ENCODE peak calls at places on chromosomes 1 and 21, in five cellular contexts. One of them, this sample, is unnamed.

GRCh38 chr1:68973459-68974244 is 476.8 kb upstream of the DEPDC1 start:
- DNase-seq in body of pancreas: no peak
- DNase-seq in stomach: no peak
- DNase-seq in breast epithelium: no peak
- DNase-seq in IMR-90: peak; percentile 44
- DNase-seq in this sample: no peak

GRCh38 chr1:64962447-64962846 is 3.9 kb downstream of the JAK1 start:
- DNase-seq in body of pancreas: no peak
- DNase-seq in stomach: no peak
- DNase-seq in breast epithelium: no peak
- DNase-seq in IMR-90: no peak
- DNase-seq in this sample: no peak

GRCh38 chr1:180299486-180300246 is 69.6 kb downstream of the LHX4 start:
- DNase-seq in body of pancreas: no peak
- DNase-seq in stomach: no peak
- DNase-seq in breast epithelium: no peak
- DNase-seq in IMR-90: no peak
- DNase-seq in this sample: no peak

GRCh38 chr1:65963161-65963888 is 170.6 kb downstream of the PDE4B start:
- DNase-seq in body of pancreas: no peak
- DNase-seq in stomach: no peak
- DNase-seq in breast epithelium: no peak
- DNase-seq in IMR-90: no peak
- DNase-seq in this sample: no peak

GRCh38 chr1:35715568-35716002 is 3.1 kb downstream of the C1orf216 start:
- DNase-seq in body of pancreas: peak; percentile 65
- DNase-seq in stomach: peak; percentile 75
- DNase-seq in breast epithelium: peak; percentile 65
- DNase-seq in IMR-90: peak; percentile 69
- DNase-seq in this sample: peak; percentile 60

GRCh38 chr1:201019321-201019977 is 4.1 kb downstream of the KIF21B start:
- DNase-seq in body of pancreas: peak; percentile 69
- DNase-seq in stomach: peak; percentile 75
- DNase-seq in breast epithelium: no peak
- DNase-seq in IMR-90: no peak
- DNase-seq in this sample: no peak

GRCh38 chr1:225607355-225607754 is 45.6 kb downstream of the ENAH start:
- DNase-seq in body of pancreas: no peak
- DNase-seq in stomach: no peak
- DNase-seq in breast epithelium: no peak
- DNase-seq in IMR-90: no peak
- DNase-seq in this sample: no peak

GRCh38 chr1:203166192-203166940 is 9.3 kb downstream of the MYBPH start:
- DNase-seq in body of pancreas: peak; percentile 74
- DNase-seq in stomach: peak; percentile 68
- DNase-seq in breast epithelium: no peak
- DNase-seq in IMR-90: no peak
- DNase-seq in this sample: peak; percentile 12

GRCh38 chr1:38055965-38056364 is 9.4 kb upstream of the POU3F1 start:
- DNase-seq in body of pancreas: no peak
- DNase-seq in stomach: no peak
- DNase-seq in breast epithelium: no peak
- DNase-seq in IMR-90: no peak
- DNase-seq in this sample: no peak

GRCh38 chr1:204627436-204627835 is 58.1 kb downstream of the LRRN2 start:
- DNase-seq in body of pancreas: no peak
- DNase-seq in stomach: no peak
- DNase-seq in breast epithelium: no peak
- DNase-seq in IMR-90: no peak
- DNase-seq in this sample: no peak

GRCh38 chr21:41295721-41296254 is 20.8 kb upstream of the FAM3B start:
- DNase-seq in body of pancreas: no peak
- DNase-seq in stomach: peak; percentile 39
- DNase-seq in breast epithelium: no peak
- DNase-seq in IMR-90: no peak
- DNase-seq in this sample: no peak

GRCh38 chr1:100463809-100464424 is 74.0 kb upstream of the GPR88 start:
- DNase-seq in body of pancreas: peak; percentile 68
- DNase-seq in stomach: peak; percentile 63
- DNase-seq in breast epithelium: no peak
- DNase-seq in IMR-90: peak; percentile 64
- DNase-seq in this sample: peak; percentile 42

GRCh38 chr1:192474080-192474683 is 101.4 kb upstream of the RGS1 start:
- DNase-seq in body of pancreas: no peak
- DNase-seq in stomach: no peak
- DNase-seq in breast epithelium: no peak
- DNase-seq in IMR-90: peak; percentile 23
- DNase-seq in this sample: no peak

GRCh38 chr1:39915499-39916129 is 13.9 kb upstream of the MYCL start:
- DNase-seq in body of pancreas: no peak
- DNase-seq in stomach: no peak
- DNase-seq in breast epithelium: no peak
- DNase-seq in IMR-90: no peak
- DNase-seq in this sample: no peak

GRCh38 chr1:109201123-109201703 is 12.5 kb upstream of the SARS1 start:
- DNase-seq in body of pancreas: peak; percentile 47
- DNase-seq in stomach: peak; percentile 34
- DNase-seq in breast epithelium: no peak
- DNase-seq in IMR-90: peak; percentile 96
- DNase-seq in this sample: no peak

GRCh38 chr21:45543710-45544448 is 1.6 kb upstream of the SLC19A1 start:
- DNase-seq in body of pancreas: peak; percentile 1
- DNase-seq in stomach: peak; percentile 25
- DNase-seq in breast epithelium: peak; percentile 43
- DNase-seq in IMR-90: no peak
- DNase-seq in this sample: no peak

GRCh38 chr1:30090421-30090820 is 633.0 kb downstream of the MATN1 start:
- DNase-seq in body of pancreas: no peak
- DNase-seq in stomach: no peak
- DNase-seq in breast epithelium: no peak
- DNase-seq in IMR-90: no peak
- DNase-seq in this sample: no peak

GRCh38 chr1:193270996-193271395 is 84.6 kb upstream of the B3GALT2 start:
- DNase-seq in body of pancreas: no peak
- DNase-seq in stomach: no peak
- DNase-seq in breast epithelium: no peak
- DNase-seq in IMR-90: peak; percentile 92
- DNase-seq in this sample: no peak

GRCh38 chr1:18943162-18943561 is 13.3 kb downstream of the IFFO2 start:
- DNase-seq in body of pancreas: no peak
- DNase-seq in stomach: no peak
- DNase-seq in breast epithelium: no peak
- DNase-seq in IMR-90: no peak
- DNase-seq in this sample: no peak

GRCh38 chr1:209655832-209656231 is 3.6 kb upstream of the LAMB3 start:
- DNase-seq in body of pancreas: peak; percentile 59
- DNase-seq in stomach: peak; percentile 61
- DNase-seq in breast epithelium: no peak
- DNase-seq in IMR-90: no peak
- DNase-seq in this sample: no peak

GRCh38 chr21:35491114-35491513 is 442.0 kb upstream of the RUNX1 start:
- DNase-seq in body of pancreas: no peak
- DNase-seq in stomach: no peak
- DNase-seq in breast epithelium: no peak
- DNase-seq in IMR-90: peak; percentile 10
- DNase-seq in this sample: no peak

GRCh38 chr1:14686701-14687100 is 88.2 kb downstream of the KAZN start:
- DNase-seq in body of pancreas: no peak
- DNase-seq in stomach: no peak
- DNase-seq in breast epithelium: no peak
- DNase-seq in IMR-90: no peak
- DNase-seq in this sample: no peak

GRCh38 chr1:1418464-1419362 is 2.4 kb downstream of the ANKRD65 start:
- DNase-seq in body of pancreas: no peak
- DNase-seq in stomach: no peak
- DNase-seq in breast epithelium: no peak
- DNase-seq in IMR-90: no peak
- DNase-seq in this sample: no peak

GRCh38 chr1:85240659-85241058 is 18.8 kb downstream of the C1orf52 start:
- DNase-seq in body of pancreas: no peak
- DNase-seq in stomach: no peak
- DNase-seq in breast epithelium: no peak
- DNase-seq in IMR-90: no peak
- DNase-seq in this sample: no peak

GRCh38 chr1:8423702-8424538 is 106.0 kb downstream of the SLC45A1 start:
- DNase-seq in body of pancreas: peak; percentile 54
- DNase-seq in stomach: peak; percentile 63
- DNase-seq in breast epithelium: no peak
- DNase-seq in IMR-90: peak; percentile 65
- DNase-seq in this sample: no peak

GRCh38 chr1:218481116-218481775 is 136.1 kb downstream of the TGFB2 start:
- DNase-seq in body of pancreas: no peak
- DNase-seq in stomach: no peak
- DNase-seq in breast epithelium: no peak
- DNase-seq in IMR-90: peak; percentile 53
- DNase-seq in this sample: no peak

GRCh38 chr21:46097826-46098286 is at the start of gene COL6A2:
- DNase-seq in body of pancreas: peak; percentile 31
- DNase-seq in stomach: peak; percentile 45
- DNase-seq in breast epithelium: peak; percentile 60
- DNase-seq in IMR-90: peak; percentile 71
- DNase-seq in this sample: peak; percentile 25

GRCh38 chr1:185338719-185339622 is 21.9 kb upstream of the IVNS1ABP start:
- DNase-seq in body of pancreas: peak; percentile 66
- DNase-seq in stomach: peak; percentile 46
- DNase-seq in breast epithelium: no peak
- DNase-seq in IMR-90: no peak
- DNase-seq in this sample: no peak

GRCh38 chr21:31660134-31660565 is 657 bp downstream of the SOD1 start:
- DNase-seq in body of pancreas: no peak
- DNase-seq in stomach: no peak
- DNase-seq in breast epithelium: no peak
- DNase-seq in IMR-90: no peak
- DNase-seq in this sample: peak; percentile 22

GRCh38 chr1:8354038-8354437 is 36.1 kb downstream of the SLC45A1 start:
- DNase-seq in body of pancreas: no peak
- DNase-seq in stomach: no peak
- DNase-seq in breast epithelium: no peak
- DNase-seq in IMR-90: no peak
- DNase-seq in this sample: no peak

GRCh38 chr1:181206979-181207790 is 118.7 kb downstream of the IER5 start:
- DNase-seq in body of pancreas: no peak
- DNase-seq in stomach: no peak
- DNase-seq in breast epithelium: no peak
- DNase-seq in IMR-90: no peak
- DNase-seq in this sample: no peak

GRCh38 chr1:10724052-10724494 is 72.4 kb downstream of the CASZ1 start:
- DNase-seq in body of pancreas: peak; percentile 95
- DNase-seq in stomach: peak; percentile 95
- DNase-seq in breast epithelium: peak; percentile 89
- DNase-seq in IMR-90: peak; percentile 26
- DNase-seq in this sample: peak; percentile 95

GRCh38 chr1:5917591-5918274 is 74.5 kb downstream of the NPHP4 start:
- DNase-seq in body of pancreas: no peak
- DNase-seq in stomach: no peak
- DNase-seq in breast epithelium: no peak
- DNase-seq in IMR-90: no peak
- DNase-seq in this sample: no peak
- TF ChIP-seq POLR2A in body of pancreas: no peak
- TF ChIP-seq POLR2A in stomach: no peak
- TF ChIP-seq POLR2A in breast epithelium: no peak
- TF ChIP-seq POLR2A in IMR-90: no peak
- TF ChIP-seq POLR2A in this sample: no peak

GRCh38 chr1:21900766-21901472 is 36.2 kb downstream of the HSPG2 start:
- DNase-seq in body of pancreas: no peak
- DNase-seq in stomach: no peak
- DNase-seq in breast epithelium: no peak
- DNase-seq in IMR-90: no peak
- DNase-seq in this sample: no peak
- H3K4me1 ChIP-seq in body of pancreas: peaks cover 50% of the 10 kb centered on the region
- H3K4me1 ChIP-seq in stomach: peaks cover 99% of the 10 kb centered on the region
- H3K4me1 ChIP-seq in breast epithelium: peaks cover 36% of the 10 kb centered on the region
- H3K4me1 ChIP-seq in IMR-90: peaks cover 11% of the 10 kb centered on the region
- H3K4me1 ChIP-seq in this sample: peaks cover 21% of the 10 kb centered on the region

GRCh38 chr1:165695011-165695410 is 3.4 kb downstream of the ALDH9A1 start:
- DNase-seq in body of pancreas: no peak
- DNase-seq in stomach: no peak
- DNase-seq in breast epithelium: no peak
- DNase-seq in IMR-90: no peak
- DNase-seq in this sample: peak; percentile 33

GRCh38 chr1:165699577-165699976 is 1.2 kb upstream of the ALDH9A1 start:
- DNase-seq in body of pancreas: no peak
- DNase-seq in stomach: no peak
- DNase-seq in breast epithelium: no peak
- DNase-seq in IMR-90: no peak
- DNase-seq in this sample: no peak

GRCh38 chr1:165696625-165697100 is 1.7 kb downstream of the ALDH9A1 start:
- DNase-seq in body of pancreas: peak; percentile 48
- DNase-seq in stomach: no peak
- DNase-seq in breast epithelium: no peak
- DNase-seq in IMR-90: peak; percentile 89
- DNase-seq in this sample: peak; percentile 63

GRCh38 chr1:165697491-165697880 is 876 bp downstream of the ALDH9A1 start:
- DNase-seq in body of pancreas: no peak
- DNase-seq in stomach: no peak
- DNase-seq in breast epithelium: no peak
- DNase-seq in IMR-90: no peak
- DNase-seq in this sample: no peak

DNA sequence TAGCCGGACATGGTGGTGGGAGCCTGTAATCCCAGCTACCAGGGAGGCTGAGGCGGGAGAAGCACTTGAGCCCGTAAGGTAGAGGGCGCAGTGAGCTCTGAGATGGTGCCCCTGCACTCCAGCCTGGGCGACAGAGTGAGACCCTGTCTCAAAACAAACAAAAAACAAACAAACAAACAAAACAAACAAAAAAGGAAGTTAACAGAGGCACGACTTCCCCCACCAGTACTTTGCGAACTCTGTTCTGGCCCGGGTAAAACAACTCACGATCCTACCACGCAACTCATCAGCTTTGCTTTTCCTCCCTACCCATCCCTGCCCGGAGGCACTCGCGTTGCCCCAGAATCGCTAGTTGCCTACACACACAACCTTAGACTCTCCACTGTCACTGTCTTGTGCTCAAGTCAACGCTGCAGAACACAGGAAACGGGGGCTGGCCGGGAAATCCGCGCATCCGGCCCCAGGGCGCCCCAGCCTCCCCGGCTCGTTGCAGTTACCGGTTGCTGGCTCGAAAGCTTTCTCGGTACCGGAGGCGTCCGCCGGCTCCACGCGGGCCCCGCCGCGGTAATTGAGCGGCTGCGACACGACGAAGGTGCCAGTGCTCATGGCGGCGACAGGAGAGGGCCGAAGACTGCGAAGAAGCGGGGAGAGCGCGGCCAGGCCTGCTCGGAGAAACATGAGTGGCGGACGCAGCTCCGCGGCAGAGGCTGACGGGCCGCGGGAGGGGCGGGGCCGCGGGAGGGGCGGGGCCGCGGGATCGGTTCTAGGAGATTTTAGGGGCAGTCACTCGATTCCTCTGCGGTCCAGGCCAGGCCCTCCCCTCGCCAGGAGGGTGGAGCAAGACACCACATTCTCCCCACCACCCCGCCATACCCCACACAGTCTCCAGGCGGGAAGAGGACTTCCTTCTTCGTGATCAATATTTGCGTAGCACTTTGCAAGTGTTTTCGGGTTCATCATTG is at the start of gene ALDH9A1:
- DNase-seq in body of pancreas: peak; percentile 83
- DNase-seq in stomach: peak; percentile 89
- DNase-seq in breast epithelium: peak; percentile 84
- DNase-seq in IMR-90: peak; percentile 76
- DNase-seq in this sample: peak; percentile 80
- TF ChIP-seq POLR2A in body of pancreas: peak; percentile 89
- TF ChIP-seq POLR2A in stomach: no peak
- TF ChIP-seq POLR2A in breast epithelium: peak; percentile 59
- TF ChIP-seq POLR2A in IMR-90: peak; percentile 61
- TF ChIP-seq POLR2A in this sample: peak; percentile 93

GRCh38 chr1:245453556-245453955 is 298.8 kb downstream of the KIF26B start:
- DNase-seq in body of pancreas: no peak
- DNase-seq in stomach: no peak
- DNase-seq in breast epithelium: no peak
- DNase-seq in IMR-90: no peak
- DNase-seq in this sample: no peak
- H3K4me1 ChIP-seq in body of pancreas: no peaks in the 10 kb centered on the region
- H3K4me1 ChIP-seq in stomach: no peaks in the 10 kb centered on the region
- H3K4me1 ChIP-seq in breast epithelium: no peaks in the 10 kb centered on the region
- H3K4me1 ChIP-seq in IMR-90: peaks cover 2% of the 10 kb centered on the region
- H3K4me1 ChIP-seq in this sample: no peaks in the 10 kb centered on the region

This sample was measured in prostate gland.